ENCODE peak calls at places on chromosomes 6 and 20, in six cellular contexts. V is prostate gland, R is neural progenitor cell, G is hepatocyte, Z is pancreas, D is AG04450. F is an unnamed sample. For H3K27me3, the result is how much of the 10 kb centered on the place peaks cover.

GRCh38 chr20:34904202-34904621 is 27.8 kb downstream of the ACSS2 start:
- DNase-seq in G (no peak), D (no peak), V (no peak), Z (no peak), R (no peak), F (no peak)

GRCh38 chr20:25017257-25017803 is 24.8 kb upstream of the APMAP start:
- DNase-seq in V (peak), G (peak), D (no peak), Z (peak), R (no peak), F (peak)

GRCh38 chr20:6731951-6732580 is 35.4 kb upstream of the BMP2 start:
- DNase-seq in V (no peak), Z (no peak), R (no peak), D (no peak), G (no peak), F (no peak)

GRCh38 chr20:32538526-32538918 is 46.6 kb downstream of the NOL4L start:
- DNase-seq in R (no peak), G (peak), D (no peak), V (no peak), Z (no peak), F (no peak)

GRCh38 chr6:151254451-151255081 is 14.8 kb downstream of the AKAP12 start:
- DNase-seq in V (no peak), D (no peak), G (peak), R (no peak), Z (no peak), F (no peak)

GRCh38 chr20:12570371-12570770 is 438.4 kb upstream of the SPTLC3 start:
- DNase-seq in G (peak), R (peak), D (no peak), Z (no peak), V (no peak), F (no peak)

GRCh38 chr6:158468666-158469065 is 91.2 kb upstream of the TMEM181 start:
- DNase-seq in G (no peak), D (no peak), Z (no peak), R (peak), V (no peak), F (no peak)

GRCh38 chr20:52684911-52685310 is 287.2 kb upstream of the TSHZ2 start:
- DNase-seq in Z (no peak), R (no peak), G (no peak), V (no peak), D (no peak), F (no peak)

GRCh38 chr6:2558098-2558770 is 192.5 kb downstream of the MYLK4 start:
- DNase-seq in D (no peak), R (no peak), Z (no peak), G (no peak), V (no peak), F (no peak)

GRCh38 chr6:90677440-90677839 is 90.6 kb upstream of the MAP3K7 start:
- DNase-seq in G (no peak), R (no peak), V (no peak), Z (no peak), D (no peak), F (no peak)

GRCh38 chr20:37387519-37388269 is 41.8 kb downstream of the SRC start:
- DNase-seq in G (peak), Z (no peak), D (no peak), R (no peak), V (no peak), F (no peak)

GRCh38 chr20:34922654-34923381 is 32.8 kb downstream of the GSS start:
- DNase-seq in Z (peak), D (peak), V (peak), R (no peak), G (no peak), F (peak)

GRCh38 chr6:41268478-41268877 is 18.0 kb downstream of the TREM1 start:
- DNase-seq in V (no peak), G (no peak), D (no peak), R (no peak), Z (no peak), F (no peak)

GRCh38 chr20:5734559-5735137 is 15.6 kb upstream of the SHLD1 start:
- DNase-seq in G (no peak), V (no peak), R (no peak), D (no peak), Z (no peak), F (no peak)

GRCh38 chr6:143441680-143442359 is 8.7 kb downstream of the ADAT2 start:
- DNase-seq in R (no peak), D (peak), Z (no peak), G (no peak), V (no peak), F (no peak)

GRCh38 chr6:40877362-40877761 is 161.7 kb downstream of the UNC5CL start:
- DNase-seq in Z (no peak), R (no peak), G (no peak), D (no peak), V (no peak), F (no peak)

GRCh38 chr6:42564496-42564890 is 664 bp downstream of the UBR2 start:
- DNase-seq in D (no peak), G (no peak), V (no peak), Z (no peak), R (no peak), F (no peak)

GRCh38 chr6:73710470-73710869 is 14.5 kb downstream of the CD109 start:
- DNase-seq in G (peak), D (no peak), V (peak), R (no peak), Z (no peak), F (no peak)

GRCh38 chr20:22583773-22584629 is at the start of gene FOXA2:
- DNase-seq in D (no peak), V (no peak), Z (peak), R (peak), G (peak), F (peak)

GRCh38 chr20:22584630-22584921 is 204 bp upstream of the FOXA2 start:
- DNase-seq in D (no peak), V (no peak), R (peak), Z (no peak), G (peak), F (no peak)

GRCh38 chr20:22584922-22585785 is 782 bp upstream of the FOXA2 start:
- DNase-seq in R (peak), D (no peak), Z (peak), V (no peak), G (peak), F (no peak)

GRCh38 chr20:22585786-22586493 is 1.6 kb upstream of the FOXA2 start:
- DNase-seq in Z (peak), V (no peak), G (no peak), D (no peak), R (no peak), F (no peak)

DNA sequence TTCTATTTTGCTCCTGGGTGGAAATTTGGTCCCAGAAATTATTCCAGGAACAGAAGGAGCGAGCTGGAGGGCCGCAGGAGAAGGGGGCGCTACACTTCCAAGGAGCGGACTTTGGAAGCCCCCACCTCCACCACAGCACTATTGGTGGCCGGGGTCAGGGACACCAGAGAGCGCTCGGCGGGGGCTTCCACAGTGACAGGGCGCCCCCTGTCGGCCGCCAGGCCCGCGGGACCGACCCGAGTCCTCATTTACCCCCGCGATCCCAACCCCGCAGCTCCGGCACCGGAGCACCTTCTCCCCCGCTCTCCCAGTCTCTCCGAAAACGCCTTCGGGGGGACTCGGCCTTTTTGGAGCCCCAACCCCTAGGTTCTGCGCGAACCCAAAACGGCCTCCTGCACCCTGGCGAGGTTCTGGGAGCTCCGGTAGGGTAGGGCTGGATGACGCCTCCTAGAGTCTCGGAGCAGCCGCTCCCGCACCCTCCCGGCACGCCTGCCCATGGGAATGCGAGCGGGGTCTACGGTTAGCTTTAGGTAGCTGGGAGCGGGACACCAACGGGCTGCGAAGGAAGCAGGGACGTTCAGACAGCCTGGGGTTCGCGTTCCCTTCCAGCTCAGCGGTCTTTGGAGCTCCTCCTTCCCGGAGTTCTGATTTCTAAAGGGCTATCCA is 2.4 kb upstream of the FOXA2 start:
- DNase-seq in R (peak), D (no peak), V (peak), G (peak), Z (peak), F (peak)
- TF ChIP-seq CTCF in R (peak), D (peak), V (peak), G (peak), Z (peak), F (no peak)

DNA sequence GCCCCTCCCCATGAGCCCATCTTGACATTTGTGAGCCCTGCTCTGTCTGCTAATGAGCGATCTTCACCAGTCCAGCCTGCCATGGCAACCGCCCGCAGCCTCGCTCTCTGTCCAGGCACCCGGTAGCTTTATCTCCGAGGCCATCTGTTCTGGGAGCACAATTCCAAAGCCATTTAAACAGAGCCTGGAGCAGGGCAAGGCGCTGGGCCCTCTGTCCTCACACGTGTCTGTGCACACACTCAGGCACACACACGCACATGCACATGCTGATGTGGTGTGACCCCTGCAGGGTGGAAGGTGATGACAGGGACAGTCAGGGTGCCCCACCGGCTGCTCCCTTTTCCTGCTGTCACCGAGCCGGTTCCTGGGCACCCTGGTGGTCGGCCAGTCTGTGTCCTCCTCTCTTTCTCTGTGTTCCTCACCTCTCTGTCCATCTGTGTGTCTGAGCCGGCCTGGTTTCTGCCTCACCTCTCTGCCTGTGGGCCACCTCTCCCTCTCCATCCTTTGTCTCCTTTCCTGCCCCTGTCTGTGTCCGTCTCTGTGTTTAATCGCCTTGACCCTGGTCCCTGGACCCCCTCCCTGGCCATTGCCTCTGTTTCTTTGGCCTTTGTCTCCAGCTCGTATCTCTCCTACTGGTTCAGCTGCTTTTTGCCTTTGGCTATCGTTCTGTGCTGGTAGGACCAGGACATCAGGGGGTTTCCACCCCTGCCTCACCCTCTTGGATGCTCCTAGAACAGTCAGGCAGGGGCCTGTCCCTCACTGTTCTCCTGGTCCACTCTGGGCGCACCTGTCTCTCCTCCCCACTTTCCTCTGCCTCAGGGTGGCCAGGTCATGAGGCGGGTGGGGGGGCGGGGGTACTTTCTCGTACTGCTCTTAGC is 8.8 kb upstream of the MYT1 start:
- DNase-seq in Z (no peak), G (no peak), R (no peak), D (no peak), V (no peak), F (no peak)
- H3K27me3 ChIP-seq in Z (under half), G (under half), R (under half), D (under half), V (under half), F (under half)

DNA sequence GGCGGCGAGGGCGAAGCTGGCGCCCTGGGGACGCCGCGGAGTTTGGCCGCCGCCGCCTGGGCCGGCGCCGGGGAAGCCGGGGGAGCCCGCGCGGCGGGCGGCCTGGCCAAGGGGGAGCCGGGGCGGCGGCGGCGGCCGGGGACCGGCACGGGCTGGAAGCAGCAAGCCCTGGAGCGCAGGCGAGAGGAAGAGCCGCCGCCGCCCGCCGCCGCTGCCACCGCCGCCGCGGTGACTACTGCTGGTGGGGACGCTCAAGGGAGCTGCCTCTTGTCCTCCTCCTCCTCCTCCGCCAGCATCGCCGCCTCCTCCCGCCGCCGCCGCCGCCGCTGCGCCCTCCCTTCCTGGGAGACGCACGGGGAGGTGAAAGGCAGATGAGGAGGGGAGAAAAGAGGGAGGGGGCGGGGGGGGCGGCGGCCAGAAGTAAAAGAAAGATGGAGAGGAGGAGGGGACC is 975 bp downstream of the PDE10A start:
- DNase-seq in V (no peak), D (no peak), Z (no peak), G (peak), R (peak), F (no peak)
- H3K4me3 ChIP-seq in V (peak), D (peak), Z (peak), G (peak), R (peak), F (peak)

GRCh38 chr6:26568601-26569432 is 27.9 kb upstream of the ABT1 start:
- DNase-seq in Z (peak), V (peak), D (peak), G (peak), R (peak), F (peak)
- TF ChIP-seq CTCF in Z (no peak), V (no peak), D (peak), G (peak), R (peak), F (no peak)

GRCh38 chr20:38645980-38646858 is 44.6 kb downstream of the ARHGAP40 start:
- DNase-seq in D (peak), G (peak), Z (peak), V (peak), R (peak), F (peak)
- H3K27me3 ChIP-seq in D (under half), G (under half), Z (under half), V (under half), R (half or more), F (under half)

GRCh38 chr6:154245542-154245941 is 111.1 kb downstream of the IPCEF1 start:
- DNase-seq in D (no peak), R (peak), Z (no peak), V (no peak), G (no peak), F (no peak)

GRCh38 chr6:154247119-154247814 is 109.3 kb downstream of the IPCEF1 start:
- DNase-seq in V (no peak), D (no peak), Z (no peak), R (peak), G (no peak), F (no peak)

GRCh38 chr6:154243793-154244768 is 112.5 kb downstream of the IPCEF1 start:
- DNase-seq in R (peak), V (no peak), D (no peak), Z (no peak), G (no peak), F (no peak)

GRCh38 chr6:154249499-154250298 is 106.9 kb downstream of the IPCEF1 start:
- DNase-seq in G (no peak), Z (no peak), V (no peak), R (no peak), D (no peak), F (no peak)

DNA sequence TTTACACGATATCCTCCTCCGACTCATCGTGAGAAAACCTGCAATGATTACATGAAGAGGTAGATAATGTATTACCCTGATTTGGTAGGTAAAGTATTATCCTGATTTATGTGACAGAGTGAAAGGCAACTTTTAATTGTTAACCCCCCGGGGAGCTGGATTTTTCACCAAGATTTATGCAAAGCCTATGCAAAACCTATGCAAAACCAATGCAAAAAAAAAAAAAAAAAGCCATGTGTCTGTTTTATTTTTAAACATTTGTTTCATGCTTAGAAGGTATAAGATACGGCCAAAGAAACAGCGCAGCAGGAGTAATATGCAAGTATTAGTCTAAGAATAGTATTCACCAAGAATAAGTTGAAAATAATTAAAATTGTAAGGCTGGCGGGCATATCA is 109.9 kb downstream of the IPCEF1 start:
- DNase-seq in R (no peak), G (no peak), V (no peak), Z (no peak), D (no peak), F (no peak)
- H3K4me3 ChIP-seq in R (peak), G (no peak), V (no peak), Z (peak), D (no peak), F (no peak)

DNA sequence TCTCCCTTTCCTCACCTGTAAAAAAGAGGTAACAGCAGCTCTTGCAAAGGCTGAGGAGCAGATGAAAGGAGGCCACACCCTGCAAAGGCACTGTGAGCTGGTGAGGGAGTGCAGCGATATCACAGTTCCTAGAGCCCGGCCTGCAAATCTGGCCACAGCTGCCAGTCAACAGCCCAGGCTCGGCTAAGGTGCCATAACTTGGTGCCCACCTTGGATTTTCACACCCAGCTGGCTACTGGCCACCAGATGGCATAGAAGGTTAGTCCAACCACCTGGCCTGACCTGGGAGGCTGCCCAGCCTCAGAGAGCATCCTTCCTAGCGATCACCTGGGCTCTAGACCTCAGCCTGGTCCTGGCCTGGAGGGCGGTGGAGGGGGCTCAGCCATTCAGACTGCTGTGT is 46.8 kb downstream of the KCNB1 start:
- DNase-seq in D (no peak), R (no peak), Z (no peak), G (no peak), V (no peak), F (no peak)
- TF ChIP-seq CTCF in D (no peak), R (peak), Z (no peak), G (no peak), V (no peak), F (no peak)

GRCh38 chr6:148217921-148218320 is 124.7 kb upstream of the SASH1 start:
- DNase-seq in Z (no peak), V (no peak), D (no peak), R (no peak), G (no peak), F (peak)

GRCh38 chr6:148218542-148219258 is 123.9 kb upstream of the SASH1 start:
- DNase-seq in V (no peak), R (no peak), Z (no peak), D (no peak), G (peak), F (no peak)

GRCh38 chr6:148212366-148212765 is 130.3 kb upstream of the SASH1 start:
- DNase-seq in R (no peak), Z (no peak), G (no peak), D (no peak), V (no peak), F (no peak)

GRCh38 chr6:148221580-148221979 is 121.1 kb upstream of the SASH1 start:
- DNase-seq in V (no peak), R (no peak), Z (no peak), G (no peak), D (no peak), F (no peak)

DNA sequence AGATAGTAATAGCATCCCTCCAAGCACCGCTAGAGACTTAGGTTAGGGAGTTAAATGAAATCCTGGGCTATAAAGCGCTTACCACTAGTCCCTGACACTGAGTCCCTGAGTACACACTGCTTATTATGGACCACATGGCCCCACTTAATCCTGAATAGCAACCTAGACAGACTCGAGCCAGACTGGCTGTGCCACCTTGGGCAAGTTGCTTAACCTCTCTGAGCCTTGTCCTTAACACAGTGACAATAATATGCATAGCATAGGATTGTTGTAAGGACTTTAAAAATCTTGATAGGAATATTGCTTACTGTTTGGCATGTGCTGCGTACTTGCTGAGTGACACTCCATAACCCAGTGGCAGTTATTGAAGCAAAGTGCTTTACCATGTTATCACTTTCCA is 125.6 kb upstream of the SASH1 start:
- DNase-seq in D (no peak), V (no peak), R (no peak), Z (no peak), G (no peak), F (no peak)
- H3K27me3 ChIP-seq in D (under half), V (under half), R (under half), Z (under half), G (under half), F (under half)

DNA sequence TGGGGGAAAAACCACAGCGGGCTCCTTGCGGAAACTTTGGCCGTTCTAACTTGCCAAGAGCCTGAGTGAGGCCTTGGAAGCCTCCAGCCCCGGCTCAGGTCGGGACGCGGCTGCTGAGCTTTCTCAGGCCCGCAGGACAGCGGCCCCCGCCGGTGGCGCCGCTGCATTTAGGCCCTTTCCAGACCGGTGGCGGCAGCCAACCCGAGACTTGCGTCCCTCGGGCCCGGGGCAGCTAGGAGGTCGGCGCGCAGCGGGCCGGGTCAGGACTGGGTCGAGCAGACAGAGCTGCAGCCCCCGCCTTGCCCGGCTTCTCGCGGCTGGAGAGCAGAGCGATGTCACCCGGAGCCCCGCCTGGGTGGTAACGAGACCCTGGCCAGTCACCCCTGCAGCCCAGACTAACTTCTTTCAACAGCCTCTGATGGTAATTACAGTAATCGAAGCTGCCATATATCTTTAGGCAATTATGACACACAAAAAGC is 2.7 kb downstream of the NR2E1 start:
- DNase-seq in V (no peak), Z (no peak), G (peak), R (peak), D (no peak), F (no peak)
- H3K4me3 ChIP-seq in V (no peak), Z (peak), G (no peak), R (peak), D (no peak), F (no peak)